ENCODE peak calls at places on chromosomes 16 and 17, in nine cellular contexts. J is cardiac muscle cell; Z is activated CD4-positive, alpha-beta T cell treated with anti-CD3 and anti-CD28 coated beads, Interleukin-2, amount 50 U/mL, for 4 hours; V is fibroblast of the aortic adventitia; G is fibroblast of the conjunctiva; L is GM03348; Y is hepatocyte; X is HT-29; N is activated effector memory CD4-positive, alpha-beta T cell treated with Interleukin-2 at 50 U/mL for 16 hours. F is an unnamed sample.

GRCh38 chr17:61579961-61580360 is 11.1 kb downstream of the NACA2 start:
- DNase-seq in J (peak; percentile 3), Z (no peak), V (no peak), G (no peak), L (no peak), Y (peak; percentile 58), X (no peak), N (no peak), F (peak; percentile 42)

GRCh38 chr17:149897-150575 is 12.7 kb downstream of the SCGB1C2 start:
- DNase-seq in J (no peak), Z (no peak), V (no peak), G (no peak), L (no peak), Y (no peak), X (no peak), N (no peak), F (peak; percentile 2)

GRCh38 chr16:56606688-56607618 is 1.4 kb upstream of the MT2A start:
- DNase-seq in J (peak; percentile 99), Z (no peak), V (peak; percentile 97), G (peak; percentile 87), L (peak; percentile 92), Y (peak; percentile 76), X (peak; percentile 64), N (no peak), F (no peak)

GRCh38 chr17:77675816-77676799 is 282.4 kb upstream of the TNRC6C start:
- DNase-seq in J (peak; percentile 29), Z (no peak), V (peak; percentile 2), G (no peak), L (peak; percentile 49), Y (no peak), X (no peak), N (no peak), F (no peak)

GRCh38 chr16:50509521-50510341 is 38.5 kb upstream of the NKD1 start:
- DNase-seq in J (peak; percentile 34), Z (no peak), V (peak; percentile 3), G (no peak), L (peak; percentile 30), Y (no peak), X (peak; percentile 10), N (peak; percentile 18), F (no peak)

GRCh38 chr17:50872710-50873424 is 6.7 kb upstream of the TOB1 start:
- DNase-seq in J (peak; percentile 71), Z (peak; percentile 55), V (peak; percentile 84), G (no peak), L (peak; percentile 42), Y (no peak), X (no peak), N (peak; percentile 37), F (no peak)

GRCh38 chr17:1829189-1829578 is 518 bp downstream of the SMYD4 start:
- DNase-seq in J (peak; percentile 9), Z (no peak), V (peak; percentile 18), G (no peak), L (no peak), Y (peak; percentile 37), X (peak; percentile 21), N (no peak), F (peak; percentile 35)

GRCh38 chr16:11354733-11355574 is 9.7 kb downstream of the RMI2 start:
- DNase-seq in J (peak; percentile 66), Z (peak; percentile 72), V (peak; percentile 75), G (peak; percentile 37), L (no peak), Y (no peak), X (no peak), N (peak; percentile 46), F (no peak)

GRCh38 chr17:38917259-38917658 is 8.2 kb upstream of the LASP1NB start:
- DNase-seq in J (no peak), Z (no peak), V (no peak), G (no peak), L (no peak), Y (no peak), X (no peak), N (no peak), F (no peak)

GRCh38 chr17:21003007-21003621 is 39.7 kb downstream of the USP22 start:
- DNase-seq in J (no peak), Z (no peak), V (no peak), G (no peak), L (no peak), Y (no peak), X (no peak), N (no peak), F (no peak)

GRCh38 chr16:66605177-66605999 is 884 bp downstream of the CMTM3 start:
- DNase-seq in J (peak; percentile 45), Z (peak; percentile 33), V (peak; percentile 12), G (no peak), L (peak; percentile 87), Y (peak; percentile 77), X (peak; percentile 40), N (peak; percentile 29), F (peak; percentile 67)

GRCh38 chr16:64440005-64440404 is 681.9 kb downstream of the CDH11 start:
- DNase-seq in J (no peak), Z (no peak), V (no peak), G (no peak), L (no peak), Y (no peak), X (no peak), N (no peak), F (no peak)

GRCh38 chr17:44002141-44002848 is 2.1 kb upstream of the NAGS start:
- DNase-seq in J (peak; percentile 78), Z (no peak), V (peak; percentile 90), G (peak; percentile 57), L (peak; percentile 69), Y (no peak), X (no peak), N (no peak), F (no peak)

GRCh38 chr17:48484850-48485249 is 46.0 kb downstream of the HOXB1 start:
- DNase-seq in J (no peak), Z (no peak), V (no peak), G (no peak), L (no peak), Y (no peak), X (peak; percentile 62), N (no peak), F (no peak)

GRCh38 chr16:88714420-88715302 is 8.4 kb downstream of the CTU2 start:
- DNase-seq in J (no peak), Z (no peak), V (no peak), G (no peak), L (no peak), Y (no peak), X (no peak), N (no peak), F (no peak)

GRCh38 chr17:61715348-61715747 is 124.3 kb upstream of the NACA2 start:
- DNase-seq in J (no peak), Z (no peak), V (no peak), G (no peak), L (no peak), Y (no peak), X (no peak), N (no peak), F (no peak)

F was measured in glutamatergic neuron.